ENCODE peak calls at places on chromosomes 2 and 18, in eight cellular contexts. One of them, this sample, is unnamed.

GRCh38 chr18:31103423-31103822 is 1.2 kb upstream of the DSC2 start:
- DNase-seq in fibroblast of mammary gland: no peak
- DNase-seq in AG10803: no peak
- DNase-seq in CD4-positive, alpha-beta memory T cell: no peak
- DNase-seq in heart right ventricle: no peak
- DNase-seq in left ventricle myocardium inferior: no peak
- DNase-seq in endodermal cell: no peak
- DNase-seq in left lung: no peak
- DNase-seq in this sample: no peak

GRCh38 chr2:112646102-112646719 is 472 bp downstream of the SLC20A1 start:
- DNase-seq in fibroblast of mammary gland: no peak
- DNase-seq in AG10803: no peak
- DNase-seq in CD4-positive, alpha-beta memory T cell: no peak
- DNase-seq in heart right ventricle: no peak
- DNase-seq in left ventricle myocardium inferior: no peak
- DNase-seq in endodermal cell: no peak
- DNase-seq in left lung: no peak
- DNase-seq in this sample: no peak

GRCh38 chr2:72750977-72751639 is 74.7 kb downstream of the EXOC6B start:
- DNase-seq in fibroblast of mammary gland: no peak
- DNase-seq in AG10803: no peak
- DNase-seq in CD4-positive, alpha-beta memory T cell: no peak
- DNase-seq in heart right ventricle: no peak
- DNase-seq in left ventricle myocardium inferior: no peak
- DNase-seq in endodermal cell: peak
- DNase-seq in left lung: no peak
- DNase-seq in this sample: no peak

GRCh38 chr2:189444322-189444721 is 3.0 kb downstream of the WDR75 start:
- DNase-seq in fibroblast of mammary gland: peak
- DNase-seq in AG10803: peak
- DNase-seq in CD4-positive, alpha-beta memory T cell: no peak
- DNase-seq in heart right ventricle: no peak
- DNase-seq in left ventricle myocardium inferior: no peak
- DNase-seq in endodermal cell: no peak
- DNase-seq in left lung: no peak
- DNase-seq in this sample: no peak

GRCh38 chr2:12045864-12046291 is 299.4 kb downstream of the LPIN1 start:
- DNase-seq in fibroblast of mammary gland: no peak
- DNase-seq in AG10803: no peak
- DNase-seq in CD4-positive, alpha-beta memory T cell: no peak
- DNase-seq in heart right ventricle: no peak
- DNase-seq in left ventricle myocardium inferior: no peak
- DNase-seq in endodermal cell: no peak
- DNase-seq in left lung: no peak
- DNase-seq in this sample: no peak

GRCh38 chr2:100196786-100197494 is 54.5 kb upstream of the AFF3 start:
- DNase-seq in fibroblast of mammary gland: no peak
- DNase-seq in AG10803: peak
- DNase-seq in CD4-positive, alpha-beta memory T cell: no peak
- DNase-seq in heart right ventricle: no peak
- DNase-seq in left ventricle myocardium inferior: no peak
- DNase-seq in endodermal cell: peak
- DNase-seq in left lung: no peak
- DNase-seq in this sample: no peak

GRCh38 chr2:149068996-149069888 is 30.7 kb downstream of the LYPD6B start:
- DNase-seq in fibroblast of mammary gland: peak
- DNase-seq in AG10803: peak
- DNase-seq in CD4-positive, alpha-beta memory T cell: peak
- DNase-seq in heart right ventricle: no peak
- DNase-seq in left ventricle myocardium inferior: no peak
- DNase-seq in endodermal cell: no peak
- DNase-seq in left lung: no peak
- DNase-seq in this sample: no peak

GRCh38 chr2:160454070-160454797 is 39.4 kb downstream of the RBMS1 start:
- DNase-seq in fibroblast of mammary gland: no peak
- DNase-seq in AG10803: no peak
- DNase-seq in CD4-positive, alpha-beta memory T cell: no peak
- DNase-seq in heart right ventricle: no peak
- DNase-seq in left ventricle myocardium inferior: no peak
- DNase-seq in endodermal cell: no peak
- DNase-seq in left lung: no peak
- DNase-seq in this sample: no peak

GRCh38 chr2:232203166-232203891 is 175.2 kb upstream of the ALPP start:
- DNase-seq in fibroblast of mammary gland: peak
- DNase-seq in AG10803: peak
- DNase-seq in CD4-positive, alpha-beta memory T cell: no peak
- DNase-seq in heart right ventricle: no peak
- DNase-seq in left ventricle myocardium inferior: no peak
- DNase-seq in endodermal cell: no peak
- DNase-seq in left lung: no peak
- DNase-seq in this sample: no peak

GRCh38 chr2:55118643-55119065 is 68.4 kb upstream of the RTN4 start:
- DNase-seq in fibroblast of mammary gland: no peak
- DNase-seq in AG10803: no peak
- DNase-seq in CD4-positive, alpha-beta memory T cell: no peak
- DNase-seq in heart right ventricle: no peak
- DNase-seq in left ventricle myocardium inferior: no peak
- DNase-seq in endodermal cell: no peak
- DNase-seq in left lung: no peak
- DNase-seq in this sample: no peak

GRCh38 chr2:48120759-48121242 is 214.5 kb upstream of the FBXO11 start:
- DNase-seq in fibroblast of mammary gland: no peak
- DNase-seq in AG10803: no peak
- DNase-seq in CD4-positive, alpha-beta memory T cell: no peak
- DNase-seq in heart right ventricle: no peak
- DNase-seq in left ventricle myocardium inferior: no peak
- DNase-seq in endodermal cell: no peak
- DNase-seq in left lung: no peak
- DNase-seq in this sample: no peak

GRCh38 chr18:2108581-2108980 is 462.7 kb downstream of the METTL4 start:
- DNase-seq in fibroblast of mammary gland: peak
- DNase-seq in AG10803: peak
- DNase-seq in CD4-positive, alpha-beta memory T cell: no peak
- DNase-seq in heart right ventricle: no peak
- DNase-seq in left ventricle myocardium inferior: no peak
- DNase-seq in endodermal cell: peak
- DNase-seq in left lung: no peak
- DNase-seq in this sample: no peak

GRCh38 chr18:49096021-49096420 is 145.3 kb upstream of the SMAD7 start:
- DNase-seq in fibroblast of mammary gland: no peak
- DNase-seq in AG10803: no peak
- DNase-seq in CD4-positive, alpha-beta memory T cell: no peak
- DNase-seq in heart right ventricle: no peak
- DNase-seq in left ventricle myocardium inferior: no peak
- DNase-seq in endodermal cell: no peak
- DNase-seq in left lung: no peak
- DNase-seq in this sample: no peak

GRCh38 chr2:214837466-214837865 is 28.0 kb upstream of the BARD1 start:
- DNase-seq in fibroblast of mammary gland: no peak
- DNase-seq in AG10803: no peak
- DNase-seq in CD4-positive, alpha-beta memory T cell: no peak
- DNase-seq in heart right ventricle: no peak
- DNase-seq in left ventricle myocardium inferior: no peak
- DNase-seq in endodermal cell: no peak
- DNase-seq in left lung: no peak
- DNase-seq in this sample: no peak

GRCh38 chr2:51219468-51219867 is 187.5 kb upstream of the NRXN1 start:
- DNase-seq in fibroblast of mammary gland: no peak
- DNase-seq in AG10803: peak
- DNase-seq in CD4-positive, alpha-beta memory T cell: no peak
- DNase-seq in heart right ventricle: no peak
- DNase-seq in left ventricle myocardium inferior: no peak
- DNase-seq in endodermal cell: no peak
- DNase-seq in left lung: no peak
- DNase-seq in this sample: no peak

GRCh38 chr2:108169982-108170625 is 69.7 kb upstream of the SULT1C3 start:
- DNase-seq in fibroblast of mammary gland: peak
- DNase-seq in AG10803: peak
- DNase-seq in CD4-positive, alpha-beta memory T cell: no peak
- DNase-seq in heart right ventricle: no peak
- DNase-seq in left ventricle myocardium inferior: no peak
- DNase-seq in endodermal cell: peak
- DNase-seq in left lung: no peak
- DNase-seq in this sample: no peak

GRCh38 chr18:12595571-12596255 is 62.2 kb downstream of the SPIRE1 start:
- DNase-seq in fibroblast of mammary gland: no peak
- DNase-seq in AG10803: no peak
- DNase-seq in CD4-positive, alpha-beta memory T cell: no peak
- DNase-seq in heart right ventricle: no peak
- DNase-seq in left ventricle myocardium inferior: no peak
- DNase-seq in endodermal cell: no peak
- DNase-seq in left lung: no peak
- DNase-seq in this sample: no peak

GRCh38 chr18:12074734-12075133 is 18.9 kb upstream of the ANKRD62 start:
- DNase-seq in fibroblast of mammary gland: peak
- DNase-seq in AG10803: no peak
- DNase-seq in CD4-positive, alpha-beta memory T cell: no peak
- DNase-seq in heart right ventricle: no peak
- DNase-seq in left ventricle myocardium inferior: no peak
- DNase-seq in endodermal cell: no peak
- DNase-seq in left lung: no peak
- DNase-seq in this sample: no peak

GRCh38 chr18:78912336-78912735 is 67.3 kb upstream of the SALL3 start:
- DNase-seq in fibroblast of mammary gland: no peak
- DNase-seq in AG10803: no peak
- DNase-seq in CD4-positive, alpha-beta memory T cell: no peak
- DNase-seq in heart right ventricle: no peak
- DNase-seq in left ventricle myocardium inferior: no peak
- DNase-seq in endodermal cell: peak
- DNase-seq in left lung: no peak
- DNase-seq in this sample: no peak

GRCh38 chr2:153479527-153479926 is 965 bp upstream of the RPRM start:
- DNase-seq in fibroblast of mammary gland: peak
- DNase-seq in AG10803: no peak
- DNase-seq in CD4-positive, alpha-beta memory T cell: no peak
- DNase-seq in heart right ventricle: no peak
- DNase-seq in left ventricle myocardium inferior: no peak
- DNase-seq in endodermal cell: no peak
- DNase-seq in left lung: no peak
- DNase-seq in this sample: no peak
- H3K4me3 ChIP-seq in fibroblast of mammary gland: no peak
- H3K4me3 ChIP-seq in AG10803: no peak
- H3K4me3 ChIP-seq in CD4-positive, alpha-beta memory T cell: no peak
- H3K4me3 ChIP-seq in heart right ventricle: no peak
- H3K4me3 ChIP-seq in left ventricle myocardium inferior: no peak
- H3K4me3 ChIP-seq in endodermal cell: peak
- H3K4me3 ChIP-seq in left lung: no peak
- H3K4me3 ChIP-seq in this sample: peak

GRCh38 chr2:96143231-96143847 is 1.9 kb downstream of the DUSP2 start:
- DNase-seq in fibroblast of mammary gland: no peak
- DNase-seq in AG10803: no peak
- DNase-seq in CD4-positive, alpha-beta memory T cell: no peak
- DNase-seq in heart right ventricle: no peak
- DNase-seq in left ventricle myocardium inferior: no peak
- DNase-seq in endodermal cell: no peak
- DNase-seq in left lung: no peak
- DNase-seq in this sample: peak
- H3K4me3 ChIP-seq in fibroblast of mammary gland: no peak
- H3K4me3 ChIP-seq in AG10803: no peak
- H3K4me3 ChIP-seq in CD4-positive, alpha-beta memory T cell: peak
- H3K4me3 ChIP-seq in heart right ventricle: no peak
- H3K4me3 ChIP-seq in left ventricle myocardium inferior: no peak
- H3K4me3 ChIP-seq in endodermal cell: no peak
- H3K4me3 ChIP-seq in left lung: no peak
- H3K4me3 ChIP-seq in this sample: peak

DNA sequence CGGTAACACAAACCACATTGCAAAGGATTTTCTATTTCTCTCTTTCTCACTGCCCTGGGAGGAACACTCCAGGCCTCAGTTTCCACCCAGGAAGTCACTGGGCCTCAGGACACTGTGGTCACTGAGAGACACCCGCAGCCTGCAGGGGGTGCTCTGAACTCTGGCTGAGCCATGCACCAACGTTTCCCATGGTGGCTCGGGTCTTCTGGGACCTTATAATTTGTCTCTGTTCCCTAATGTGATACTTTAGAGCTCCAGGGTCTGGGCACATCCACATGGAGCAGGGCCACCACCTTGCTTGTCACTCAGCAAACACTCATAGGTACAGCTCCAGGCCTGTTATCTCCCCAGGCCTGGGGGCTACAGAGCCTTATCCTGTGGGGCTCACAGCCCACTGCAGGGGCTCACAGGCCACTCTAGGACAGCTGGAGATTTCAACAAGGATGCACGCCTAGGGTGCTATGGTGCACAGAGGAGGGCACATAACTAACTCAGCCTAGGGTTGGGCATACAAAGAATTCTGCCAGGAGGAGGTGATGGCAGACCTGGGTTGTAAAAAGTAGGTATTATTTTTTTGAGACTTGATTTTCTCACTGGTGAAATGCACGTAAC is 2.9 kb upstream of the HS1BP3 start:
- DNase-seq in fibroblast of mammary gland: no peak
- DNase-seq in AG10803: no peak
- DNase-seq in CD4-positive, alpha-beta memory T cell: no peak
- DNase-seq in heart right ventricle: no peak
- DNase-seq in left ventricle myocardium inferior: no peak
- DNase-seq in endodermal cell: no peak
- DNase-seq in left lung: no peak
- DNase-seq in this sample: no peak
- H3K4me3 ChIP-seq in fibroblast of mammary gland: no peak
- H3K4me3 ChIP-seq in AG10803: no peak
- H3K4me3 ChIP-seq in CD4-positive, alpha-beta memory T cell: no peak
- H3K4me3 ChIP-seq in heart right ventricle: no peak
- H3K4me3 ChIP-seq in left ventricle myocardium inferior: no peak
- H3K4me3 ChIP-seq in endodermal cell: no peak
- H3K4me3 ChIP-seq in left lung: no peak
- H3K4me3 ChIP-seq in this sample: no peak

GRCh38 chr2:177692042-177692823 is 299.7 kb downstream of the AGPS start:
- DNase-seq in fibroblast of mammary gland: no peak
- DNase-seq in AG10803: no peak
- DNase-seq in CD4-positive, alpha-beta memory T cell: no peak
- DNase-seq in heart right ventricle: no peak
- DNase-seq in left ventricle myocardium inferior: no peak
- DNase-seq in endodermal cell: no peak
- DNase-seq in left lung: no peak
- DNase-seq in this sample: no peak
- H3K4me3 ChIP-seq in fibroblast of mammary gland: no peak
- H3K4me3 ChIP-seq in AG10803: no peak
- H3K4me3 ChIP-seq in CD4-positive, alpha-beta memory T cell: no peak
- H3K4me3 ChIP-seq in heart right ventricle: no peak
- H3K4me3 ChIP-seq in left ventricle myocardium inferior: no peak
- H3K4me3 ChIP-seq in endodermal cell: no peak
- H3K4me3 ChIP-seq in left lung: no peak
- H3K4me3 ChIP-seq in this sample: no peak